ENCODE peak calls at places on chromosome 5, in ten cellular contexts. One of them, this sample, is unnamed. For H3K36me3 and H3K27me3, the result is how much of the 10 kb centered on the place peaks cover.

GRCh38 chr5:72511371-72512178 is 4.4 kb upstream of the ZNF366 start:
- DNase-seq in body of pancreas: no peak
- DNase-seq in CD8-positive, alpha-beta T cell: no peak
- DNase-seq in esophagus muscularis mucosa: peak
- DNase-seq in heart left ventricle: no peak
- DNase-seq in PC-3: peak
- DNase-seq in lower lobe of right lung: no peak
- DNase-seq in adrenal gland: no peak
- DNase-seq in stomach: no peak
- DNase-seq in fibroblast of lung: no peak
- DNase-seq in this sample: no peak

GRCh38 chr5:133230823-133231578 is 179.2 kb downstream of the HSPA4 start:
- DNase-seq in body of pancreas: no peak
- DNase-seq in CD8-positive, alpha-beta T cell: no peak
- DNase-seq in esophagus muscularis mucosa: no peak
- DNase-seq in heart left ventricle: no peak
- DNase-seq in PC-3: no peak
- DNase-seq in lower lobe of right lung: no peak
- DNase-seq in adrenal gland: no peak
- DNase-seq in stomach: no peak
- DNase-seq in fibroblast of lung: no peak
- DNase-seq in this sample: no peak

GRCh38 chr5:83956386-83956785 is 235.7 kb upstream of the HAPLN1 start:
- DNase-seq in body of pancreas: no peak
- DNase-seq in CD8-positive, alpha-beta T cell: no peak
- DNase-seq in esophagus muscularis mucosa: no peak
- DNase-seq in heart left ventricle: no peak
- DNase-seq in PC-3: no peak
- DNase-seq in lower lobe of right lung: no peak
- DNase-seq in adrenal gland: no peak
- DNase-seq in stomach: no peak
- DNase-seq in fibroblast of lung: peak
- DNase-seq in this sample: no peak

GRCh38 chr5:194603-195209 is 3.4 kb downstream of the LRRC14B start:
- DNase-seq in body of pancreas: no peak
- DNase-seq in CD8-positive, alpha-beta T cell: no peak
- DNase-seq in esophagus muscularis mucosa: no peak
- DNase-seq in heart left ventricle: peak
- DNase-seq in PC-3: no peak
- DNase-seq in lower lobe of right lung: no peak
- DNase-seq in adrenal gland: no peak
- DNase-seq in stomach: no peak
- DNase-seq in fibroblast of lung: no peak
- DNase-seq in this sample: no peak

GRCh38 chr5:55645304-55645703 is 66.8 kb downstream of the SLC38A9 start:
- DNase-seq in body of pancreas: no peak
- DNase-seq in CD8-positive, alpha-beta T cell: no peak
- DNase-seq in esophagus muscularis mucosa: no peak
- DNase-seq in heart left ventricle: no peak
- DNase-seq in PC-3: peak
- DNase-seq in lower lobe of right lung: no peak
- DNase-seq in adrenal gland: no peak
- DNase-seq in stomach: no peak
- DNase-seq in fibroblast of lung: peak
- DNase-seq in this sample: no peak

GRCh38 chr5:137616046-137616445 is 116.9 kb upstream of the SPOCK1 start:
- DNase-seq in body of pancreas: no peak
- DNase-seq in CD8-positive, alpha-beta T cell: no peak
- DNase-seq in esophagus muscularis mucosa: peak
- DNase-seq in heart left ventricle: no peak
- DNase-seq in PC-3: no peak
- DNase-seq in lower lobe of right lung: no peak
- DNase-seq in adrenal gland: no peak
- DNase-seq in stomach: no peak
- DNase-seq in fibroblast of lung: no peak
- DNase-seq in this sample: no peak

GRCh38 chr5:168649306-168649705 is 70.1 kb upstream of the PANK3 start:
- DNase-seq in body of pancreas: no peak
- DNase-seq in CD8-positive, alpha-beta T cell: no peak
- DNase-seq in esophagus muscularis mucosa: no peak
- DNase-seq in heart left ventricle: no peak
- DNase-seq in PC-3: no peak
- DNase-seq in lower lobe of right lung: no peak
- DNase-seq in adrenal gland: no peak
- DNase-seq in stomach: no peak
- DNase-seq in fibroblast of lung: no peak
- DNase-seq in this sample: no peak

GRCh38 chr5:1141827-1142226 is 30.0 kb upstream of the SLC12A7 start:
- DNase-seq in body of pancreas: no peak
- DNase-seq in CD8-positive, alpha-beta T cell: no peak
- DNase-seq in esophagus muscularis mucosa: no peak
- DNase-seq in heart left ventricle: no peak
- DNase-seq in PC-3: no peak
- DNase-seq in lower lobe of right lung: no peak
- DNase-seq in adrenal gland: no peak
- DNase-seq in stomach: no peak
- DNase-seq in fibroblast of lung: no peak
- DNase-seq in this sample: no peak

GRCh38 chr5:142717582-142718215 is 31.8 kb upstream of the FGF1 start:
- DNase-seq in body of pancreas: no peak
- DNase-seq in CD8-positive, alpha-beta T cell: peak
- DNase-seq in esophagus muscularis mucosa: no peak
- DNase-seq in heart left ventricle: peak
- DNase-seq in PC-3: peak
- DNase-seq in lower lobe of right lung: no peak
- DNase-seq in adrenal gland: peak
- DNase-seq in stomach: no peak
- DNase-seq in fibroblast of lung: peak
- DNase-seq in this sample: no peak

GRCh38 chr5:150789943-150790611 is 11.5 kb downstream of the SMIM3 start:
- DNase-seq in body of pancreas: no peak
- DNase-seq in CD8-positive, alpha-beta T cell: peak
- DNase-seq in esophagus muscularis mucosa: no peak
- DNase-seq in heart left ventricle: no peak
- DNase-seq in PC-3: peak
- DNase-seq in lower lobe of right lung: no peak
- DNase-seq in adrenal gland: peak
- DNase-seq in stomach: no peak
- DNase-seq in fibroblast of lung: peak
- DNase-seq in this sample: peak

GRCh38 chr5:7714697-7715096 is 136.2 kb downstream of the CFAP90 start:
- DNase-seq in body of pancreas: no peak
- DNase-seq in CD8-positive, alpha-beta T cell: no peak
- DNase-seq in esophagus muscularis mucosa: no peak
- DNase-seq in heart left ventricle: no peak
- DNase-seq in PC-3: no peak
- DNase-seq in lower lobe of right lung: no peak
- DNase-seq in adrenal gland: no peak
- DNase-seq in stomach: no peak
- DNase-seq in fibroblast of lung: no peak
- DNase-seq in this sample: no peak

GRCh38 chr5:76402880-76403712 is at the start of gene IQGAP2:
- DNase-seq in body of pancreas: peak
- DNase-seq in CD8-positive, alpha-beta T cell: peak
- DNase-seq in esophagus muscularis mucosa: no peak
- DNase-seq in heart left ventricle: peak
- DNase-seq in PC-3: peak
- DNase-seq in lower lobe of right lung: peak
- DNase-seq in adrenal gland: peak
- DNase-seq in stomach: peak
- DNase-seq in fibroblast of lung: peak
- DNase-seq in this sample: peak

GRCh38 chr5:77898385-77898784 is 122.2 kb upstream of the TBCA start:
- DNase-seq in body of pancreas: no peak
- DNase-seq in CD8-positive, alpha-beta T cell: no peak
- DNase-seq in esophagus muscularis mucosa: no peak
- DNase-seq in heart left ventricle: no peak
- DNase-seq in PC-3: no peak
- DNase-seq in lower lobe of right lung: no peak
- DNase-seq in adrenal gland: no peak
- DNase-seq in stomach: no peak
- DNase-seq in fibroblast of lung: no peak
- DNase-seq in this sample: no peak

GRCh38 chr5:79069488-79070001 is at the start of the genes BHMT2 and DMGDH:
- DNase-seq in body of pancreas: peak
- DNase-seq in CD8-positive, alpha-beta T cell: no peak
- DNase-seq in esophagus muscularis mucosa: peak
- DNase-seq in heart left ventricle: peak
- DNase-seq in PC-3: no peak
- DNase-seq in lower lobe of right lung: no peak
- DNase-seq in adrenal gland: peak
- DNase-seq in stomach: no peak
- DNase-seq in fibroblast of lung: peak
- DNase-seq in this sample: peak

DNA sequence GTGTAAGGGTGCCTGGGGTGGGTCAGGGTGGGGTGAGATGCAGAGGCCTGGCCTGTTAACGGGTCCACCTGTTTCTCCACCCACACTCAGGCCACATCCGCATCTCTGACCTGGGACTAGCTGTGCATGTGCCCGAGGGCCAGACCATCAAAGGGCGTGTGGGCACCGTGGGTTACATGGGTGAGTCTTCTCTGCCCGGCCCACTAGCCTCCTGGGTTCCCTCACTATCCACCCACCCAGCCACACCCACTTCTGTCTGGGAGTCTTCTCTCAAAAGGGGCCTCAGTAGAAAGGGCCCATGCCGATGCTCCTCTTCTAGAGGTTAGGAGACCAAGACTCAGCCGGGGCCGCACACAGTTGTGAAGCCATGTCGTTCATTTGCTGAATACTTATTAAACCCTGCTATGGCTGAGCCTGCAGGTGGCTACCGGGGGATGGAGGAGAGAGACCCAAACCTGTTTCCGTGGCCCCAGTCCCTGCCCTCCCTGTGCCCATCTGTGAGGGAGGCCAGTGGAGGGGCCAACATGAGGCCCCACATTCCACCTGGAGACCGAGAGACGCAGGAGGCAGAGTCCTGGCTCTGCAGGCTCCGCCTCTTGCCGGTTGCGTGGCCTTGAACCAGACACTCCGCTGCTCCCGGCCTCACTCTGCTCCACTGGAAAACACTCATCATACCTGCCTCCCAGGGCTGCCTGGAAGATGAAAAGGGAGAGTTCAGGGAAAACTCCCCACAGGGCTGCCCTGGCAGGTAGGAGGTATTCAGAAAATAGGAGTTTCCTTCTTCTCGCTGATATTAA is 8.7 kb downstream of the GRK6 start:
- DNase-seq in body of pancreas: no peak
- DNase-seq in CD8-positive, alpha-beta T cell: no peak
- DNase-seq in esophagus muscularis mucosa: no peak
- DNase-seq in heart left ventricle: no peak
- DNase-seq in PC-3: no peak
- DNase-seq in lower lobe of right lung: no peak
- DNase-seq in adrenal gland: peak
- DNase-seq in stomach: no peak
- DNase-seq in fibroblast of lung: no peak
- DNase-seq in this sample: no peak
- H3K36me3 ChIP-seq in body of pancreas: under half
- H3K36me3 ChIP-seq in CD8-positive, alpha-beta T cell: half or more
- H3K36me3 ChIP-seq in esophagus muscularis mucosa: half or more
- H3K36me3 ChIP-seq in heart left ventricle: under half
- H3K36me3 ChIP-seq in PC-3: under half
- H3K36me3 ChIP-seq in lower lobe of right lung: half or more
- H3K36me3 ChIP-seq in adrenal gland: under half
- H3K36me3 ChIP-seq in stomach: half or more
- H3K36me3 ChIP-seq in fibroblast of lung: under half
- H3K36me3 ChIP-seq in this sample: under half

GRCh38 chr5:59660737-59661136 is 232.8 kb downstream of the PDE4D start:
- DNase-seq in body of pancreas: no peak
- DNase-seq in CD8-positive, alpha-beta T cell: no peak
- DNase-seq in esophagus muscularis mucosa: no peak
- DNase-seq in heart left ventricle: no peak
- DNase-seq in PC-3: peak
- DNase-seq in lower lobe of right lung: no peak
- DNase-seq in adrenal gland: no peak
- DNase-seq in stomach: no peak
- DNase-seq in fibroblast of lung: peak
- DNase-seq in this sample: no peak
- TF ChIP-seq CTCF in body of pancreas: peak
- TF ChIP-seq CTCF in CD8-positive, alpha-beta T cell: no peak
- TF ChIP-seq CTCF in esophagus muscularis mucosa: no peak
- TF ChIP-seq CTCF in heart left ventricle: peak
- TF ChIP-seq CTCF in PC-3: peak
- TF ChIP-seq CTCF in lower lobe of right lung: peak
- TF ChIP-seq CTCF in adrenal gland: no peak
- TF ChIP-seq CTCF in stomach: no peak
- TF ChIP-seq CTCF in fibroblast of lung: peak
- TF ChIP-seq CTCF in this sample: peak

DNA sequence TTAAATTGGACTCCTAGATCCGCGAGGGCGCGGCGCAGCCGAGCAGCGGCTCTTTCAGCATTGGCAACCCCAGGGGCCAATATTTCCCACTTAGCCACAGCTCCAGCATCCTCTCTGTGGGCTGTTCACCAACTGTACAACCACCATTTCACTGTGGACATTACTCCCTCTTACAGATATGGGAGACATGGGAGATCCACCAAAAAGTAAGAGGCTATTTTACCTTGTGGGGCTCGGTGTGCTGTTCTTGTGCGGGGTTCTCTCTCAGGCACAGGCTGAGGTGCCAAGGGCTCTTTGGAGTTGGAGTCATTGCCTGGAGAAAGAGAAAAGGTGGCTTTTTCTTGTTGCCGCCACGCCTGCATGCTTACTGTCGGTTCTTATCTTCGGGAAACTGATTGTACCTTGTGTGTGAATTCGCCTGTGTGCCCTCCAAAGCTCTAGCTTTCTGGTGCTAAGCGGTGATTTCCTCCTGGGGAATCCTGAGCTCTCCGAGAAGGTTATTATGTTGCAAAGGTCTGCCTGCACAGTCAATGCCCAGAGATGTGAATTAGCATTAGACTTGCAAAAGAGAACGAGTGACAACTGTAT is 340 bp downstream of the ISL1 start:
- DNase-seq in body of pancreas: no peak
- DNase-seq in CD8-positive, alpha-beta T cell: no peak
- DNase-seq in esophagus muscularis mucosa: no peak
- DNase-seq in heart left ventricle: no peak
- DNase-seq in PC-3: no peak
- DNase-seq in lower lobe of right lung: no peak
- DNase-seq in adrenal gland: no peak
- DNase-seq in stomach: no peak
- DNase-seq in fibroblast of lung: no peak
- DNase-seq in this sample: no peak
- H3K27me3 ChIP-seq in body of pancreas: half or more
- H3K27me3 ChIP-seq in CD8-positive, alpha-beta T cell: under half
- H3K27me3 ChIP-seq in esophagus muscularis mucosa: under half
- H3K27me3 ChIP-seq in heart left ventricle: half or more
- H3K27me3 ChIP-seq in PC-3: under half
- H3K27me3 ChIP-seq in lower lobe of right lung: half or more
- H3K27me3 ChIP-seq in adrenal gland: half or more
- H3K27me3 ChIP-seq in stomach: under half
- H3K27me3 ChIP-seq in fibroblast of lung: under half
- H3K27me3 ChIP-seq in this sample: under half

DNA sequence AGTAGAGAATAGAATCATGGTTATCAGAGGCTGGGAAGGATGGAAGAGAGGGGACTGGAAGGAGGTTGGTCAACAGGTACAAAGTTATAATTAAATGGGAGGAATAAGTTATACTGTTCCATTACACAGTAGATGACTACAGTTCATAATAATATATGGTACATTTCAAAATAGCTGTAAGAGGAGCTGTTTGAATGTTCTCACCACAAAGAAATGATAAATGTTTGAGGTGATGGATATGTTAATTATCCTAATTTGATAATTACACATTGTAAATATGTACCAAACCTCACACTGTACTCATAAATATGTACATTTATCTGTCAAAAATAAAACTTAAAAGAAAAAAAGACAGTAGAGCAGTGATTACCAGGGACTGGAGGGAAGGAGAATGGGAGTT is 12.9 kb upstream of the PLAC8L1 start:
- DNase-seq in body of pancreas: no peak
- DNase-seq in CD8-positive, alpha-beta T cell: no peak
- DNase-seq in esophagus muscularis mucosa: no peak
- DNase-seq in heart left ventricle: no peak
- DNase-seq in PC-3: no peak
- DNase-seq in lower lobe of right lung: no peak
- DNase-seq in adrenal gland: no peak
- DNase-seq in stomach: no peak
- DNase-seq in fibroblast of lung: no peak
- DNase-seq in this sample: no peak
- H3K36me3 ChIP-seq in body of pancreas: under half
- H3K36me3 ChIP-seq in CD8-positive, alpha-beta T cell: under half
- H3K36me3 ChIP-seq in esophagus muscularis mucosa: half or more
- H3K36me3 ChIP-seq in heart left ventricle: under half
- H3K36me3 ChIP-seq in PC-3: half or more
- H3K36me3 ChIP-seq in lower lobe of right lung: half or more
- H3K36me3 ChIP-seq in adrenal gland: under half
- H3K36me3 ChIP-seq in stomach: half or more
- H3K36me3 ChIP-seq in fibroblast of lung: under half
- H3K36me3 ChIP-seq in this sample: under half

This sample was measured in psoas muscle.